ENCODE peak calls at places on chromosomes 7 and 10, in seven cellular contexts. B, J, E, K, U, N and D are unnamed samples.

GRCh38 chr7:139452948-139453672 is 30.4 kb downstream of the KLRG2 start:
- DNase-seq in K (no peak), J (peak; percentile 67), B (peak; percentile 54), U (peak; percentile 61), N (peak; percentile 52), E (no peak), D (peak; percentile 25)

GRCh38 chr7:14938181-14938580 is 35.6 kb upstream of the DGKB start:
- DNase-seq in N (no peak), J (no peak), K (no peak), B (no peak), E (no peak), U (no peak), D (no peak)

GRCh38 chr10:117178190-117178589 is 19.1 kb upstream of the KCNK18 start:
- DNase-seq in K (no peak), N (no peak), E (no peak), J (no peak), U (no peak), B (no peak), D (no peak)

GRCh38 chr7:7399707-7400106 is 136.0 kb downstream of the COL28A1 start:
- DNase-seq in B (no peak), J (peak; percentile 43), U (no peak), K (peak; percentile 30), E (no peak), N (no peak), D (no peak)

GRCh38 chr10:65838811-65839210 is 1087.0 kb upstream of the LRRTM3 start:
- DNase-seq in J (no peak), E (no peak), N (no peak), U (no peak), K (no peak), B (no peak), D (no peak)

GRCh38 chr7:142334236-142334635 is 76.4 kb upstream of the PRSS58 start:
- DNase-seq in E (no peak), K (no peak), N (no peak), J (no peak), U (no peak), B (no peak), D (no peak)

GRCh38 chr10:95330966-95331453 is 40.2 kb upstream of the PDLIM1 start:
- DNase-seq in K (no peak), E (no peak), B (no peak), N (peak; percentile 48), U (no peak), J (peak; percentile 12), D (peak; percentile 10)

GRCh38 chr10:124035928-124036558 is 57.4 kb downstream of the CHST15 start:
- DNase-seq in K (peak; percentile 88), J (no peak), N (no peak), U (peak; percentile 22), E (peak; percentile 92), B (no peak), D (no peak)

GRCh38 chr7:91425149-91425548 is 160.9 kb downstream of the FZD1 start:
- DNase-seq in N (no peak), K (no peak), E (no peak), B (no peak), J (no peak), U (no peak), D (no peak)

GRCh38 chr7:79281406-79281805 is 172.1 kb downstream of the MAGI2 start:
- DNase-seq in K (no peak), E (no peak), U (no peak), N (peak; percentile 30), J (peak; percentile 38), B (no peak), D (no peak)

DNA sequence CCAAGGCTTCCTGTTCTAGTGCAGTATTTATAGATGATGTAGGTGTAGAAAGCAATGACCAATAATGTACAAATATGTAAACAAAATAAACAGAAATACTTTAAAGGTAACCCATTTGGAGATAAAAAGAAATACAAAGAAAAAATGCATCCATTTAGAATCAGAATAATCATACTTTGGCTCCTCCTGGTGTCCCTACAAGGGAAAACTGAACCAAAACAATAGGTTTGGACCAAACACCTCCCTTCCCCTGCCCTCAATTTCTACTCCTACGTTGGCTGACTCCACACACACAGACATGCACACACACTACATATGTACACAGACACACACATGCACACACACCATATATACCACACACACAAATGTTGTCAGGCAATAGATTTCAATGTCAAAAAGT is 36.0 kb downstream of the C10orf143 start:
- DNase-seq in B (no peak), U (no peak), N (no peak), J (peak; percentile 6), K (no peak), E (no peak), D (no peak)
- TF ChIP-seq CTCF in B (no peak), U (no peak), N (no peak), J (peak; percentile 25), K (no peak), E (no peak), D (no peak)

DNA sequence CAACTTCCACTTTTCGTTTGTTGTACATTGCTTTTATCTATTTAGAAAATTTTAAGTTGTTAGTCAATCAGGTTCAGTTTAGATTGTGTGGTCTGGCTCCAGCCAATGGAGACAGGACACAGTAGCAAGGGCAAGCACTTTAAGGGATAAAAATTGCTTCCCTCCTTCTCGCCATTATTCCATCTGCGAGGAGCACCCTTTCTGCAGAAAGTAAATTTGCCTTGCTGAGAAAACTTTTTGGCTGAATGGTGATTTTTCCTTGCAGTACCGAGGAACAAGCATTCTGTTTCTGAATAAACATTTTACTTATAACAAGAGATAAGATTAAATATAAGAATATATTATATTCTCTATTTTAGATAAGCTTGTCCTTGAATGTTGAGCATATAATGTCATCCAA is 34.5 kb downstream of the VIM start:
- DNase-seq in N (no peak), K (no peak), J (no peak), U (no peak), E (no peak), B (no peak), D (no peak)
- H3K4me3 ChIP-seq in N (no peak overlapping the region), K (no peak overlapping the region), J (no peak overlapping the region), U (no peak overlapping the region), E (no peak overlapping the region), B (no peak overlapping the region), D (no peak overlapping the region)

GRCh38 chr10:86024555-86025001 is 342.0 kb downstream of the GRID1 start:
- DNase-seq in K (no peak), E (no peak), J (no peak), N (no peak), B (no peak), U (no peak), D (no peak)
- TF ChIP-seq CTCF in K (no peak), E (no peak), J (no peak), N (no peak), B (no peak), U (no peak), D (no peak)

DNA sequence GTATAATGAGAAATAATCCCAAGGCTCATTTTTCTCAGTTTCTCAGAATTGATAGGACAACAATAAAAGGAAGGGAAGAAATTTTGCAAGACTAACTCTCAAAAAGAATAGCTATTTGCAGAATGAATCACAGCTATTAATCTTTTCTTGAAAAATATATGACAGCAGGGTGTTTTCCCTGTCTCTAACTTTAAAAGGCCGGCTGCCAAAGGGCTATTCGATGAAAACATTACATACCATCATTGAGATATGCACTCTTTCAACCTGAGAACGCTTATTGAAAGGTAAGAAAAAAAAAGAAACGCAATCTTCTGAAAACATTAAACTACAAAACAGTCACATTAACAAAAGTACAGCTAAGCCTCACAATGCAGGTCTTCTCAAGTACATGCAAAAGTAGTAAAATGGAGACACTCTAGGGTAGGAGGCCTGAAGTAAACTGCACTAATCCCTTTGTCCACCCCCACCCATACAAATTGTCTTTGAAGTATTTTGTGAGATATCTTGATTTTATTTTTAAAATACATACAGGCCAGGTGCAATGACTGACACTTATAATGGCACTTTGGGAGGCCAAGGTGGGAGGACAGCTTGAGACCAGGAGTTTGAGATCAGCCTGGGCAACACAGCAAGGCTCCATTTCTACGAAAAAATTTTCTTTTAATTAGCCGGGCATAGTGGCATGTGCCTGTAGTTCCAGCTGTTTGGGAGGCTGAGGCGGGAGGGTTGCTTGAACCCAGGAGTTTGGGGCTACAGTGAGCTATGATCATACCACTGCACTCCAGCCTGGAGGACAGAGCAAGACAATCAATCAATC is 83.0 kb downstream of the PARD3 start:
- DNase-seq in N (peak; percentile 76), E (no peak), J (peak; percentile 89), K (no peak), B (no peak), U (peak; percentile 67), D (peak; percentile 83)
- H3K4me3 ChIP-seq in N (no peak overlapping the region), E (no peak overlapping the region), J (no peak overlapping the region), K (no peak overlapping the region), B (no peak overlapping the region), U (no peak overlapping the region), D (no peak overlapping the region)

GRCh38 chr7:99733448-99733847 is 1.5 kb downstream of the CYP3A7 start:
- DNase-seq in N (no peak), K (no peak), B (peak; percentile 62), J (no peak), E (peak; percentile 21), U (no peak), D (no peak)
- TF ChIP-seq CTCF in N (peak; percentile 34), K (peak; percentile 24), B (peak; percentile 57), J (peak; percentile 35), E (peak; percentile 44), U (peak; percentile 29), D (no peak)

GRCh38 chr10:120556164-120556532 is 99.1 kb downstream of the PLPP4 start:
- DNase-seq in B (peak; percentile 18), K (no peak), N (no peak), E (no peak), J (peak; percentile 8), U (peak; percentile 56), D (no peak)

GRCh38 chr10:120553911-120554310 is 96.9 kb downstream of the PLPP4 start:
- DNase-seq in U (no peak), J (no peak), K (no peak), B (no peak), E (no peak), N (no peak), D (no peak)

GRCh38 chr10:120552262-120552661 is 95.2 kb downstream of the PLPP4 start:
- DNase-seq in U (no peak), N (no peak), J (peak; percentile 62), E (no peak), B (no peak), K (no peak), D (no peak)

GRCh38 chr10:120557296-120557810 is 100.3 kb downstream of the PLPP4 start:
- DNase-seq in N (no peak), B (no peak), J (no peak), K (no peak), U (no peak), E (no peak), D (no peak)

GRCh38 chr10:120555436-120556163 is 98.6 kb downstream of the PLPP4 start:
- DNase-seq in U (no peak), N (no peak), K (no peak), B (no peak), J (no peak), E (no peak), D (no peak)
- H3K4me3 ChIP-seq in U (no peak overlapping the region), N (no peak overlapping the region), K (no peak overlapping the region), B (no peak overlapping the region), J (no peak overlapping the region), E (no peak overlapping the region), D (no peak overlapping the region)

GRCh38 chr7:55271069-55271468 is 94.1 kb upstream of the LANCL2 start:
- DNase-seq in N (peak; percentile 40), K (no peak), E (no peak), U (peak; percentile 23), J (peak; percentile 28), B (peak; percentile 22), D (peak; percentile 24)
- TF ChIP-seq CTCF in N (peak; percentile 60), K (no peak), E (peak; percentile 15), U (peak; percentile 62), J (peak; percentile 61), B (peak; percentile 53), D (peak; percentile 44)